ENCODE peak calls at places on chromosomes 6 and 20, in eight cellular contexts. H, C, S, B, X, N, L and E are unnamed samples.

GRCh38 chr6:139364302-139364981 is 10.0 kb downstream of the CITED2 start:
- DNase-seq in H (no peak), C (no peak), S (no peak), B (no peak), X (peak), N (no peak), L (peak), E (no peak)

GRCh38 chr20:36062799-36063198 is 91.7 kb upstream of the EPB41L1 start:
- DNase-seq in H (no peak), C (no peak), S (no peak), B (no peak), X (no peak), N (no peak), L (peak), E (no peak)

GRCh38 chr20:63073738-63074065 is 66.9 kb upstream of the BHLHE23 start:
- DNase-seq in H (no peak), C (no peak), S (peak), B (no peak), X (no peak), N (no peak), L (no peak), E (no peak)

GRCh38 chr6:115932481-115932880 is 128.2 kb downstream of the FRK start:
- DNase-seq in H (no peak), C (no peak), S (no peak), B (peak), X (no peak), N (no peak), L (no peak), E (no peak)

GRCh38 chr6:56953597-56954388 is 1.1 kb upstream of the BEND6 start:
- DNase-seq in H (no peak), C (no peak), S (no peak), B (no peak), X (no peak), N (no peak), L (peak), E (no peak)

GRCh38 chr20:34980543-34981213 is 25.0 kb downstream of the MYH7B start:
- DNase-seq in H (no peak), C (no peak), S (peak), B (no peak), X (peak), N (no peak), L (no peak), E (peak)

GRCh38 chr6:18155864-18156396 is 708 bp downstream of the KDM1B start:
- DNase-seq in H (no peak), C (peak), S (peak), B (peak), X (peak), N (peak), L (peak), E (peak)

GRCh38 chr20:46649965-46650542 is 1.2 kb downstream of the SLC13A3 start:
- DNase-seq in H (no peak), C (no peak), S (no peak), B (no peak), X (no peak), N (no peak), L (no peak), E (no peak)

GRCh38 chr20:15111654-15112053 is 774.2 kb upstream of the FLRT3 start:
- DNase-seq in H (no peak), C (no peak), S (no peak), B (no peak), X (no peak), N (no peak), L (no peak), E (no peak)

GRCh38 chr20:36821964-36822437 is 48.4 kb upstream of the DSN1 start:
- DNase-seq in H (no peak), C (no peak), S (no peak), B (no peak), X (no peak), N (no peak), L (no peak), E (peak)

GRCh38 chr6:132768051-132768517 is 10.4 kb upstream of the VNN2 start:
- DNase-seq in H (peak), C (no peak), S (no peak), B (peak), X (no peak), N (peak), L (peak), E (peak)

GRCh38 chr20:46004813-46005505 is 3.7 kb upstream of the MMP9 start:
- DNase-seq in H (no peak), C (no peak), S (no peak), B (no peak), X (no peak), N (no peak), L (no peak), E (peak)

GRCh38 chr20:33578510-33578909 is 83.6 kb upstream of the C20orf144 start:
- DNase-seq in H (no peak), C (no peak), S (no peak), B (no peak), X (peak), N (no peak), L (no peak), E (no peak)

GRCh38 chr20:45157977-45158376 is 16.7 kb upstream of the PI3 start:
- DNase-seq in H (no peak), C (no peak), S (no peak), B (peak), X (peak), N (peak), L (peak), E (no peak)

GRCh38 chr20:24842591-24843442 is 106.3 kb upstream of the CST7 start:
- DNase-seq in H (no peak), C (no peak), S (no peak), B (no peak), X (no peak), N (no peak), L (no peak), E (no peak)

GRCh38 chr20:17662333-17663039 is 19.6 kb downstream of the RRBP1 start:
- DNase-seq in H (no peak), C (no peak), S (no peak), B (no peak), X (peak), N (peak), L (no peak), E (peak)

GRCh38 chr6:108203189-108204119 is 37.6 kb downstream of the NR2E1 start:
- DNase-seq in H (no peak), C (no peak), S (no peak), B (no peak), X (no peak), N (no peak), L (no peak), E (no peak)

GRCh38 chr20:40497781-40498691 is 191.0 kb downstream of the MAFB start:
- DNase-seq in H (no peak), C (no peak), S (peak), B (no peak), X (no peak), N (no peak), L (no peak), E (peak)

GRCh38 chr6:45477785-45478184 is 100.1 kb upstream of the SUPT3H start:
- DNase-seq in H (no peak), C (no peak), S (no peak), B (no peak), X (no peak), N (no peak), L (no peak), E (no peak)

GRCh38 chr20:25087186-25087929 is 5.4 kb upstream of the VSX1 start:
- DNase-seq in H (peak), C (no peak), S (no peak), B (no peak), X (no peak), N (no peak), L (no peak), E (no peak)

GRCh38 chr6:169296170-169296569 is 42.5 kb upstream of the THBS2 start:
- DNase-seq in H (no peak), C (no peak), S (no peak), B (no peak), X (peak), N (no peak), L (no peak), E (no peak)

GRCh38 chr6:27720607-27721580 is 191.3 kb downstream of the OR2B2 start:
- DNase-seq in H (no peak), C (no peak), S (no peak), B (peak), X (peak), N (no peak), L (peak), E (no peak)

GRCh38 chr6:27414996-27415395 is 26.4 kb downstream of the ZNF391 start:
- DNase-seq in H (no peak), C (no peak), S (no peak), B (no peak), X (no peak), N (no peak), L (no peak), E (no peak)

GRCh38 chr20:63218701-63219446 is 2.9 kb upstream of the YTHDF1 start:
- DNase-seq in H (no peak), C (no peak), S (no peak), B (no peak), X (no peak), N (no peak), L (no peak), E (peak)

GRCh38 chr6:160132776-160133338 is 11.2 kb downstream of the SLC22A1 start:
- DNase-seq in H (no peak), C (no peak), S (no peak), B (no peak), X (peak), N (no peak), L (no peak), E (no peak)

GRCh38 chr6:149852180-149852579 is 12.0 kb downstream of the LRP11 start:
- DNase-seq in H (no peak), C (no peak), S (peak), B (no peak), X (peak), N (no peak), L (no peak), E (peak)

GRCh38 chr20:4613718-4614620 is 107.7 kb upstream of the PRND start:
- DNase-seq in H (peak), C (peak), S (no peak), B (peak), X (no peak), N (peak), L (peak), E (peak)

GRCh38 chr6:7401103-7401502 is 11.5 kb downstream of the RIOK1 start:
- DNase-seq in H (no peak), C (no peak), S (no peak), B (no peak), X (peak), N (no peak), L (no peak), E (no peak)

GRCh38 chr6:70112686-70113570 is 190.0 kb downstream of the COL9A1 start:
- DNase-seq in H (no peak), C (no peak), S (no peak), B (no peak), X (no peak), N (peak), L (no peak), E (no peak)

GRCh38 chr6:70108230-70108629 is 194.7 kb downstream of the COL9A1 start:
- DNase-seq in H (no peak), C (no peak), S (no peak), B (peak), X (peak), N (no peak), L (peak), E (no peak)

GRCh38 chr6:70111737-70112136 is 191.1 kb downstream of the COL9A1 start:
- DNase-seq in H (no peak), C (no peak), S (no peak), B (no peak), X (no peak), N (no peak), L (no peak), E (no peak)

GRCh38 chr6:70110128-70111022 is 192.5 kb downstream of the COL9A1 start:
- DNase-seq in H (no peak), C (no peak), S (no peak), B (no peak), X (peak), N (no peak), L (no peak), E (no peak)
- H3K27ac ChIP-seq in H (no peak), C (no peak), S (no peak), B (no peak), X (no peak), N (no peak), L (no peak), E (no peak)

DNA sequence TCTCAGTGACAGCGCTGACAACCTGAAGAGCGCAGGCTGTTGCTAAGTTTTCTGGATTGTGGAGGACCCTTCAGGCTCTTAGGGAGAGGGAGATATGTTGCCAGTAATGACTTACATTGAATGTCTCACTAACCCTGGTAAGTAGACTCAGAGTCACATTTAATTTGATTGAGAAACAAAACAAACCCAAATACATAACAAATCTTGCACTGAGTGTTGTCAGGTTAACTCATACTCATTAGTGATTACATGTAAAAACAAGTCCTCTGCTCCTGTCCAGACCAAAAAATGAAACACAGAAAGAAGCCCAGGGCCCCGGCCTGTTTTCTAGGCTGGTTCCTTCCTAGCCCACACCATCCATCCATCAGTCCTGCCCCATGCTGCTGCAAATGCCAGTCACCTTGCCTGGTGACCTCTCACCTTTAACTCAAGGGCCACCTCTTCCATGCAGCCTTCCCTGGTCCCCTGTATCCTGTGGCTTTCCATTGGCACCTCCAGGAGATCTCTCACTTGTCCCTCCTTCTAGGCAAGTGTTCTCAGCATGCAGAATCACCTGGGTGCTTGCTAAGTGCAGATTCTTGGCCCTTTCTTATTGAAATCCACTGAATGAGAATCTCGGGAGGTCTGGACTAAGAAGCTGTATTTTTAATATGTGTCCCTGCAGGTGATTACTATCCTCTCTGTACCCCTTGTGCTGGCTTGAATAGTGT is 34.7 kb upstream of the ERVFRD-1 start:
- DNase-seq in H (no peak), C (no peak), S (no peak), B (no peak), X (no peak), N (no peak), L (no peak), E (no peak)
- H3K27ac ChIP-seq in H (no peak), C (no peak), S (no peak), B (no peak), X (no peak), N (no peak), L (peak), E (no peak)

DNA sequence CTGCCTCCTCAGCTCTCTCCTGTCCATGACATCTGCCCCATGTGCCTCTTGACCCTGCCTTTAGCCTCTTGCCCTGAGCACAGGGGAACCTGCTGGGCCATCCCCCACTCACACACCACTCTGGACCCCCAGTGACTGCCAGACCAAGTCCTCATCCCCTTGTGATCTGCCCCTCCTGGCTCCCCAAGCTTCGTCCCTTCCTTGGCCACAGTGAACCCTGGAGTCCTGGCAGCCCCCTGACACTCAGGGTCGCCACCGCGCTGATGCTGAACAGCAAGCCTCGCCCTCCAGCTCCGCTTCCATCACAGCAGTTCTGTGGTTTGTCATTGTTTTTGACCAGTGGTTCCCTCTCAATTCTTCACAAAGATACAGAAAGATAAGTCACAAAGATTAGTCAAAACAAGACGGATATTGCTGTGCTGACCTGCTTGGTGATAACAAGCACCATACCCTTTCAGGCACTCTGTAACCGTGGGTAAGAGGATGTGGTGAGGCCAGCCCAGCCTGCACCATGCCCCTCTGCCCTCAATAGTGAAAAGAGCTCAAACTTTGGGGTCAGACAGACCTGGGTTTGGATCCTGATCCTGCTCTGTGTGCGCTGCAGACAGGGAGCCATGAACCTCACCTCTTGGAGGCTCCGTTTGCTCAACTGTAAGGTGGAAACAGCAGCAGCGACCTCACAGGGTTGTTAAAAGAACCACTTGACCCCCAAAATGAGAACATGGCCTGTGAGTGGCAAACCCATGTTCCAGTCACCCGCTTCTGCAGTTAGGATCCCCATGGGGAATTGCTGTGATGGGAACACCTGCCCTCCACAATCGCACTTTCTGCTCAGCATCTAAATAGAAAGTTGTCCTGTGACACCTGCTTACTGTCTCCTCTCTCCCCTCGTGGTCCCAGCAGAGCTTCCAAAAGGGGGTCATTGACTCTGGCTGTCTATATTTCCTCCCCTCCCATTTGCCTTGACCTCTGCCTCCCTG is 114.5 kb downstream of the TOX2 start:
- DNase-seq in H (peak), C (no peak), S (no peak), B (no peak), X (no peak), N (no peak), L (no peak), E (no peak)
- H3K27ac ChIP-seq in H (no peak), C (no peak), S (no peak), B (no peak), X (no peak), N (no peak), L (no peak), E (no peak)

DNA sequence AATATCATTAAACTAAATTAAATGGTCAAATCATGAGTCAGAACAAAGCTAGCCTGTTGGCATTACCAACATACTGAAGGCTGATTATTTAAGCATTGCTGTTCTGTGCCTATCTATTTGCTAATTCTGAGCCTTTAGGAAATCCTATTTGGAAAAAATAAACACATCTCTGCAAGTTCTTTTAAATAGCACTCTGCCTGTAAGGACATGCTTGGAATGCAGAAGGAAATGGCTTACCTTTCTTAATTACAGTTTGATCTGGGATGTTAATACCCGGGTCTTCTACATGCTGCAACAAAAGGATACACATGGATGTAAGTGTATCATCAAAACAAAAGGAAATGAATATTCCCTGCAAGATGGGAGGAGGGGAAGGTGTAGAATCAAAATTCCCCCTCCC is 8.3 kb downstream of the TFAP2A start:
- DNase-seq in H (no peak), C (no peak), S (no peak), B (no peak), X (no peak), N (no peak), L (no peak), E (no peak)
- H3K27ac ChIP-seq in H (no peak), C (no peak), S (no peak), B (no peak), X (no peak), N (no peak), L (peak), E (no peak)

GRCh38 chr6:156779206-156780116 is 2.3 kb downstream of the ARID1B start:
- DNase-seq in H (peak), C (peak), S (peak), B (no peak), X (no peak), N (peak), L (peak), E (peak)

GRCh38 chr6:156782691-156783320 is 5.6 kb downstream of the ARID1B start:
- DNase-seq in H (no peak), C (no peak), S (no peak), B (no peak), X (no peak), N (no peak), L (no peak), E (no peak)

GRCh38 chr6:156780117-156780641 is 3.0 kb downstream of the ARID1B start:
- DNase-seq in H (peak), C (peak), S (no peak), B (peak), X (peak), N (peak), L (peak), E (no peak)

GRCh38 chr6:156781882-156782631 is 4.9 kb downstream of the ARID1B start:
- DNase-seq in H (no peak), C (no peak), S (no peak), B (no peak), X (no peak), N (no peak), L (no peak), E (no peak)

DNA sequence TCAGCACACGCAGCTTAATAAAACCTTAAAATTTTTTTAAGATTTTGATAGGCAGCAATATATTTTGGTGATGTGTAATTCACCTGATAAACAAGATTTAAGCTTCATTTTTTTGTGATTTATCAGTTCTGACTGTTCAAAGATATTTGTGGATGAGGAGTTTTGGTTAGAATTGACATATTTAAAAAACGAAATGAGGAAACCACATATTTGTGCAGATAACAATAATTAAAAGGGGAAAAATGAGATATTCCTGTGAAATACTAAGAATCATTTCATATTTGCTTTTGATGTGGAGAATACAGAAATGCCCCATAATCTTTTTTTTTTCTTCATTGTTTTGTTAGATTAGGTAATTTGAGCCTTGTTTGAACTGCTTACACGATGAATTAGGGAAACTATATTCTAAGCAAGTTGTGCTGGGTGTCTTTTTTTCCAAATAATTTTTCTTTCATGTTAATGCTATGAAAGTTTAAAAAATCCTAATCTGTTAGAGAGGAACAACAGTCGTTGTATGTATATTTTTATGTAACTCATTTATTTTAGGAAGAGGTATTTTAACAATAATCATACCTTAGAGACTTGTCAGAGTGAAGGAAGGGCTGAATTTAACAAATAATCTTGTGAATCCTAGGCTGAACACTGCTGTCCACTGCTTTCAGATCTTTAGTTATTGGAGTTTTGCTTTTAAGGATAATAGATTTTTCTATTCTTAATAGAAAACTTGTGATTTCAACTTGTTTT is 4.0 kb downstream of the ARID1B start:
- DNase-seq in H (no peak), C (no peak), S (no peak), B (no peak), X (no peak), N (no peak), L (no peak), E (no peak)
- H3K27ac ChIP-seq in H (peak), C (peak), S (peak), B (no peak), X (no peak), N (no peak), L (no peak), E (no peak)

DNA sequence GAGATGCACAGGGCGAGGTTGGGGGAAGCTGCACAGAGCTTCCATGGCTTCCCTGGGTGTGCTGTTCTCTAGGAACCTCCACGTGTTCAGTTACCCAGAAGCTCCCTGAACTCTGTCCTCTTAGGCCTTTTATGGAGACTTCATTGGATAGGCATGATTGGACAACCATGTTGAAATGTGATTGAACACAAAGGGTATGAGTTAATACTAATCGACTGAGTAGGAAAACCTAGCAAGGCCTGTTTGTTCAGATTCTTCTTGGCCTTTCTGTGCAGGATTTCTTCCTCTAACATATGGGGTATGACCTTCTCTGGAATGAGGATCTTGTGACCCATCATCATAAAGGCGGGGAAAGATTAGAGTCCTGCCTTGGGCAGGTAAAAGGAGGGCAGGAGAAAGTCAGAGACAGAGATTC is 70.7 kb upstream of the SMIM29 start:
- DNase-seq in H (no peak), C (no peak), S (no peak), B (no peak), X (no peak), N (no peak), L (no peak), E (no peak)
- H3K27ac ChIP-seq in H (no peak), C (no peak), S (peak), B (no peak), X (no peak), N (no peak), L (no peak), E (no peak)